ENCODE peak calls at places on chromosomes 3 and 15, in seven cellular contexts. K is colonic mucosa, W is hepatocyte, P is astrocyte of the spinal cord, D is AG09319, V is epithelial cell of esophagus, E is cardiac fibroblast. A is an unnamed sample.

GRCh38 chr15:59741274-59741906 is 52.3 kb upstream of the BNIP2 start:
- DNase-seq in K (no peak), W (peak), P (peak), D (no peak), V (peak), E (peak), A (no peak)

GRCh38 chr15:50107591-50108408 is 11.2 kb downstream of the ATP8B4 start:
- DNase-seq in K (no peak), W (no peak), P (no peak), D (no peak), V (no peak), E (no peak), A (no peak)

GRCh38 chr3:5846271-5846670 is 658.8 kb downstream of the EDEM1 start:
- DNase-seq in K (no peak), W (no peak), P (no peak), D (no peak), V (no peak), E (no peak), A (no peak)

GRCh38 chr3:58383904-58384303 is 49.7 kb downstream of the PDHB start:
- DNase-seq in K (no peak), W (peak), P (peak), D (peak), V (peak), E (peak), A (no peak)

GRCh38 chr15:93118904-93119303 is 29.9 kb upstream of the RGMA start:
- DNase-seq in K (no peak), W (no peak), P (no peak), D (no peak), V (no peak), E (no peak), A (no peak)

GRCh38 chr15:52010633-52011595 is 8.1 kb upstream of the MAPK6 start:
- DNase-seq in K (no peak), W (no peak), P (peak), D (no peak), V (peak), E (peak), A (no peak)

GRCh38 chr15:42577514-42578031 is 2.2 kb downstream of the STARD9 start:
- DNase-seq in K (no peak), W (no peak), P (peak), D (peak), V (no peak), E (peak), A (no peak)

GRCh38 chr3:100635273-100635701 is 25.9 kb downstream of the ADGRG7 start:
- DNase-seq in K (peak), W (peak), P (no peak), D (no peak), V (no peak), E (no peak), A (no peak)

GRCh38 chr3:195036203-195037016 is 234.5 kb downstream of the XXYLT1 start:
- DNase-seq in K (no peak), W (peak), P (no peak), D (no peak), V (no peak), E (no peak), A (no peak)

GRCh38 chr3:19213608-19214220 is 65.4 kb downstream of the KCNH8 start:
- DNase-seq in K (no peak), W (no peak), P (no peak), D (no peak), V (no peak), E (no peak), A (no peak)

GRCh38 chr3:78086150-78086549 is 1046.3 kb downstream of the ROBO2 start:
- DNase-seq in K (no peak), W (no peak), P (peak), D (no peak), V (peak), E (peak), A (no peak)

GRCh38 chr3:44048196-44048924 is 193.3 kb upstream of the TOPAZ1 start:
- DNase-seq in K (no peak), W (no peak), P (peak), D (no peak), V (peak), E (peak), A (no peak)

GRCh38 chr3:160210799-160211221 is 14.4 kb upstream of the C3orf80 start:
- DNase-seq in K (no peak), W (peak), P (peak), D (no peak), V (peak), E (peak), A (no peak)

GRCh38 chr3:15205934-15206661 is at the start of gene CAPN7:
- DNase-seq in K (peak), W (peak), P (peak), D (peak), V (peak), E (peak), A (peak)

GRCh38 chr15:58489693-58490404 is 58.1 kb downstream of the LIPC start:
- DNase-seq in K (no peak), W (no peak), P (no peak), D (no peak), V (no peak), E (no peak), A (no peak)

GRCh38 chr3:122572940-122573412 is 4.5 kb upstream of the PARP15 start:
- DNase-seq in K (no peak), W (peak), P (peak), D (no peak), V (peak), E (peak), A (no peak)

GRCh38 chr3:49199900-49200281 is 28.5 kb downstream of the KLHDC8B start:
- DNase-seq in K (no peak), W (no peak), P (no peak), D (no peak), V (no peak), E (peak), A (no peak)

GRCh38 chr3:53267766-53268165 is 11.9 kb upstream of the TKT start:
- DNase-seq in K (no peak), W (no peak), P (no peak), D (no peak), V (no peak), E (no peak), A (no peak)

GRCh38 chr3:53264718-53265117 is 8.9 kb upstream of the TKT start:
- DNase-seq in K (no peak), W (no peak), P (no peak), D (no peak), V (no peak), E (no peak), A (no peak)

GRCh38 chr3:53273271-53273670 is 17.4 kb upstream of the TKT start:
- DNase-seq in K (no peak), W (no peak), P (no peak), D (no peak), V (no peak), E (no peak), A (no peak)

GRCh38 chr3:53274938-53275666 is 19.3 kb upstream of the TKT start:
- DNase-seq in K (no peak), W (no peak), P (no peak), D (no peak), V (no peak), E (no peak), A (no peak)

GRCh38 chr3:53269888-53270880 is 14.4 kb upstream of the TKT start:
- DNase-seq in K (peak), W (peak), P (peak), D (peak), V (peak), E (peak), A (peak)
- TF ChIP-seq CTCF in K (no peak), W (no peak), P (no peak), D (no peak), V (peak), E (no peak), A (no peak)

DNA sequence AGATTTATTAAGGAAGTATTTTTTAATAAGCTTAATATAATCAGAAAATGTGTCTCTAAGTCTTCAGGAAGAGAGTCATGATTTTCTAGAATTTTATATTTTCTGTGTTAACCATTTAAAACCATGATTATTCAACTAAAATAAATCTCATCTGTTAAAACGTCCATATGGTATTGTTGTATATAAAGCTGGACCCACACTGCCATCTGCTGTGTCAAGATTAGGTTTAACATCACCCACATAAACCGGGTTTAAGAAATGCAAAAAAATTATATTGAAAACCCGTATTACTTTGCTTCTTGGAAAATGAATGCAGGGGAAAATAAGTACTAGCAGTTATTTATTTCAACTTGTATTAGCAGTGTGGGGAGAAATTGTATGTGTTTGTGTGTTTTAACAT is 9.5 kb upstream of the CCDC66 start:
- DNase-seq in K (no peak), W (peak), P (no peak), D (no peak), V (peak), E (peak), A (no peak)
- TF ChIP-seq CTCF in K (no peak), W (peak), P (no peak), D (no peak), V (no peak), E (no peak), A (no peak)

GRCh38 chr3:55615039-55615693 is 128.1 kb upstream of the WNT5A start:
- DNase-seq in K (no peak), W (no peak), P (no peak), D (no peak), V (no peak), E (no peak), A (no peak)

GRCh38 chr3:55619186-55619808 is 132.2 kb upstream of the WNT5A start:
- DNase-seq in K (no peak), W (no peak), P (no peak), D (peak), V (no peak), E (no peak), A (no peak)

GRCh38 chr3:55617385-55617784 is 130.3 kb upstream of the WNT5A start:
- DNase-seq in K (no peak), W (no peak), P (no peak), D (no peak), V (no peak), E (no peak), A (no peak)

GRCh38 chr3:55615694-55616310 is 128.7 kb upstream of the WNT5A start:
- DNase-seq in K (no peak), W (no peak), P (no peak), D (peak), V (peak), E (no peak), A (no peak)

GRCh38 chr3:55616803-55617202 is 129.7 kb upstream of the WNT5A start:
- DNase-seq in K (no peak), W (no peak), P (no peak), D (no peak), V (no peak), E (no peak), A (no peak)
- TF ChIP-seq CTCF in K (no peak), W (no peak), P (no peak), D (no peak), V (no peak), E (no peak), A (no peak)

DNA sequence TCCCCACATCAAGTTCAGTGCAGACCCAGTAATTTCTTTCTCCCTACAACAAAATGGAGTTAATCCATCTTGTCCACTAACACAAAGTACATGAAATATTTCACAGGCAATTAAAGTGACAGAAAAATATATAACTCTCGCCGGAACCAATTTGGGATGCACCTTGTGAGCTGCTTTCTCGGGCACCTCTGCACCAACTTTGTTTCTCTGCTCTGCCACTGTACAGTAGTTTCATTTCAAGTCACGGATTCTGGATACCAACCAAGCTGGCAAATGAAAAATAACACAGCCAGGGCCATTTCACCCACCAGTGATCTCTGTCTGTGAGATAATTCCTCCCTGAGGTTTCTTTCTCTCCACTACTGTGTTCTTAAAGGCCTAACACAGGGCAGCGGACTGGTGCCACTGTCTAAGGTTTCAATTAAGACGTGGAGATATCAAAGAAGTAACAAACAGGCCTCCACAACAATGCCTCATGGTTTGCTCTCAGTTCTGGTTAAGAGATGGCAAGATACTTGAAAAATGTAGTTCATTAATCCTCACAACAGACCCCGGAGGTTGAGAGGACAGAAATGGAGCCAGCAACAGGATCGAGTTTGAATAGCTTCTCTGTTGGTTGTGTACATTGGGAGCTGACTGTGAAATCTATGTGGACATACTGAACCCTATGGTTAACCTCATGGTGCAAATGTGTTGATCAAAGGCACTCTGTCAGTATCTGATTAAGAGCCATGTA is 470.3 kb downstream of the EPHA3 start:
- DNase-seq in K (no peak), W (no peak), P (no peak), D (no peak), V (no peak), E (no peak), A (no peak)
- TF ChIP-seq CTCF in K (no peak), W (no peak), P (no peak), D (no peak), V (no peak), E (no peak), A (no peak)

GRCh38 chr15:33119865-33120264 is 74.6 kb downstream of the FMN1 start:
- DNase-seq in K (no peak), W (no peak), P (no peak), D (no peak), V (no peak), E (no peak), A (no peak)
- TF ChIP-seq CTCF in K (no peak), W (no peak), P (no peak), D (no peak), V (no peak), E (no peak), A (no peak)

GRCh38 chr15:23759964-23760363 is 72.9 kb upstream of the NDN start:
- DNase-seq in K (no peak), W (peak), P (no peak), D (no peak), V (no peak), E (no peak), A (no peak)
- TF ChIP-seq CTCF in K (no peak), W (peak), P (no peak), D (no peak), V (no peak), E (no peak), A (no peak)

DNA sequence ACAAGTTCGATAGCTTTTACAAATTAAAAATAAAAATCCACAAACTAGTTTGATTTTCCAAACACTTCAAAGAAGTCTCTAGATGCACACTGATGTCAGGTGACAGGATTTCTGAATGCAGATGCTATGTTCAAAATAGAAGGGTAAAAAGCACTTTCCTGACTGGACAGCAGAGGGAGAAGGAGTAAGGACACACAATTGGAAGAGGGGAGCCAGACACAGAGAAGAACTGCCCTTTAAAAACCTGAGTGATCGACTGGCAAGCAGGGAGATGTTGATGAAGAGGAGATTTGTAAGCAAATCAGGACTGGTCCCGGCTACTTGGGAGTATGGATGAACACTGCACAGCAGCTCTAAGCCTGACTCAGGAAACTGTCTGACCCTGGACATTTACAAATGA is 612.8 kb downstream of the MAGI1 start:
- DNase-seq in K (no peak), W (peak), P (peak), D (no peak), V (peak), E (peak), A (no peak)
- TF ChIP-seq CTCF in K (no peak), W (peak), P (peak), D (peak), V (peak), E (peak), A (no peak)

GRCh38 chr3:108200024-108200423 is 22.2 kb downstream of the IFT57 start:
- DNase-seq in K (no peak), W (no peak), P (no peak), D (no peak), V (no peak), E (no peak), A (no peak)

GRCh38 chr3:108201258-108201657 is 21.0 kb downstream of the IFT57 start:
- DNase-seq in K (no peak), W (no peak), P (no peak), D (no peak), V (no peak), E (no peak), A (no peak)

GRCh38 chr3:108208831-108209230 is 13.4 kb downstream of the IFT57 start:
- DNase-seq in K (no peak), W (no peak), P (no peak), D (no peak), V (peak), E (no peak), A (no peak)

GRCh38 chr3:108202080-108202479 is 20.1 kb downstream of the IFT57 start:
- DNase-seq in K (no peak), W (no peak), P (no peak), D (no peak), V (no peak), E (peak), A (no peak)

DNA sequence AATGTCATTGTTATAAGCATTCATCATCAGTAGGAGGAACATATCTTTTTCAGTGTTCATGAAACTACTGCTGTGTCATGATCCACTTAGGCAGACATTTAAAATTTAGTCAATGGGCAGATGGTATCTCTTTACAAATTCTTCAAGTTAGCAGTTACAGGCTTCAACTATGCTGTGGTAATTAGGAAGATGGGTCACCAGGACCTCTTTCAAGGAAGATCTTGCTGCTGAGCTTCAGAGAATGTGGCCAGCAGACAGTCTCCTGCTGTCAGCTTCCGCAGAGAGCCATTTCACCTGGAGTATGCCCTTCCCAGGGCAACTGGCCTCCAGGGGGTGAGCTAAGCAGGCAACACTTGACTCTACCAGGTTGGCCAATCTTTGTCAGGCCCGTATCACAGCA is 19.4 kb downstream of the IFT57 start:
- DNase-seq in K (no peak), W (no peak), P (no peak), D (no peak), V (no peak), E (peak), A (no peak)
- TF ChIP-seq CTCF in K (no peak), W (no peak), P (no peak), D (no peak), V (peak), E (no peak), A (no peak)